ENCODE peak calls at places on chromosome 7, in seven cellular contexts. O is lower lobe of right lung, N is lung, Z is adrenal gland, Y is hepatocyte, L is H1, D is ovary. F is an unnamed sample. For H3K27me3, the result is how much of the 10 kb centered on the place peaks cover.

GRCh38 chr7:142897691-142898090 is 12.1 kb upstream of the TRPV6 start:
- DNase-seq in O (no peak), L (no peak), N (no peak), Z (peak), Y (no peak), D (no peak), F (no peak)

GRCh38 chr7:26061340-26062239 is 90.4 kb upstream of the NFE2L3 start:
- DNase-seq in D (peak), L (peak), N (peak), O (peak), Z (peak), Y (peak), F (peak)

GRCh38 chr7:78695826-78696225 is 757.6 kb downstream of the MAGI2 start:
- DNase-seq in D (no peak), N (no peak), Y (no peak), L (no peak), O (no peak), Z (no peak), F (no peak)

GRCh38 chr7:70776627-70777101 is 355.3 kb upstream of the GALNT17 start:
- DNase-seq in D (peak), Y (no peak), Z (no peak), N (no peak), L (no peak), O (no peak), F (no peak)

GRCh38 chr7:131959106-131959812 is 402.8 kb upstream of the PODXL start:
- DNase-seq in D (no peak), N (no peak), L (no peak), Z (no peak), O (no peak), Y (no peak), F (no peak)

GRCh38 chr7:100467638-100468373 is 3.7 kb upstream of the SPACDR start:
- DNase-seq in O (no peak), Z (no peak), N (no peak), Y (no peak), L (no peak), D (no peak), F (no peak)

GRCh38 chr7:111758332-111758731 is 196.0 kb upstream of the IMMP2L start:
- DNase-seq in L (no peak), Y (peak), N (no peak), O (no peak), D (no peak), Z (no peak), F (no peak)

GRCh38 chr7:18846765-18847215 is 270.6 kb downstream of the TWIST1 start:
- DNase-seq in D (no peak), O (no peak), Y (no peak), Z (peak), N (no peak), L (no peak), F (peak)

GRCh38 chr7:47080816-47081215 is 501.1 kb downstream of the TNS3 start:
- DNase-seq in Z (no peak), D (no peak), L (no peak), Y (no peak), O (no peak), N (no peak), F (no peak)

GRCh38 chr7:95511716-95512260 is 26.0 kb downstream of the ASB4 start:
- DNase-seq in Y (peak), N (peak), Z (peak), O (peak), D (peak), L (no peak), F (peak)

GRCh38 chr7:153509763-153510162 is 542.4 kb upstream of the DPP6 start:
- DNase-seq in Z (no peak), O (no peak), D (no peak), N (no peak), Y (no peak), L (no peak), F (no peak)

GRCh38 chr7:140081774-140082425 is 19.1 kb upstream of the PARP12 start:
- DNase-seq in Z (no peak), D (no peak), N (no peak), L (no peak), Y (no peak), O (no peak), F (no peak)

GRCh38 chr7:20958474-20958873 is 171.8 kb upstream of the SP8 start:
- DNase-seq in D (no peak), N (no peak), Z (no peak), O (no peak), L (no peak), Y (no peak), F (no peak)

GRCh38 chr7:15558747-15559146 is 3.1 kb downstream of the AGMO start:
- DNase-seq in O (no peak), Z (no peak), Y (no peak), L (no peak), D (no peak), N (no peak), F (no peak)

GRCh38 chr7:17183630-17184328 is 114.7 kb upstream of the AHR start:
- DNase-seq in D (no peak), N (no peak), L (no peak), O (no peak), Y (no peak), Z (no peak), F (no peak)

GRCh38 chr7:18821554-18821953 is 295.9 kb downstream of the TWIST1 start:
- DNase-seq in Z (no peak), D (no peak), O (no peak), Y (no peak), N (no peak), L (no peak), F (no peak)

GRCh38 chr7:107023522-107024149 is 20.9 kb upstream of the PRKAR2B start:
- DNase-seq in D (no peak), Y (no peak), Z (no peak), L (no peak), O (no peak), N (no peak), F (no peak)

GRCh38 chr7:16604054-16604453 is 41.5 kb downstream of the ANKMY2 start:
- DNase-seq in D (no peak), Y (no peak), N (no peak), L (no peak), Z (no peak), O (no peak), F (no peak)

GRCh38 chr7:105835441-105835840 is 41.0 kb downstream of the ATXN7L1 start:
- DNase-seq in D (no peak), Y (no peak), Z (no peak), O (no peak), L (no peak), N (no peak), F (no peak)

GRCh38 chr7:111560773-111561658 is 1.3 kb downstream of the IMMP2L start:
- DNase-seq in L (no peak), Y (peak), Z (no peak), O (no peak), D (no peak), N (no peak), F (no peak)

GRCh38 chr7:77415474-77415821 is 701 bp downstream of the GSAP start:
- DNase-seq in N (no peak), Z (no peak), L (no peak), O (peak), D (no peak), Y (peak), F (no peak)

GRCh38 chr7:66921918-66922486 is 977 bp downstream of the TMEM248 start:
- DNase-seq in Y (peak), O (no peak), D (no peak), L (no peak), N (no peak), Z (no peak), F (no peak)

GRCh38 chr7:44801890-44802289 is 5.4 kb downstream of the PPIA start:
- DNase-seq in Z (no peak), D (no peak), N (no peak), L (no peak), O (no peak), Y (no peak), F (no peak)

GRCh38 chr7:11261470-11261869 is 287.8 kb downstream of the PHF14 start:
- DNase-seq in L (no peak), D (no peak), O (no peak), Z (peak), N (peak), Y (peak), F (peak)

GRCh38 chr7:142188846-142189245 is 69.0 kb downstream of the PRSS58 start:
- DNase-seq in Z (no peak), L (no peak), Y (no peak), N (no peak), O (no peak), D (no peak), F (no peak)

GRCh38 chr7:1101580-1102431 is 13.9 kb downstream of the GPER1 start:
- DNase-seq in Y (no peak), O (no peak), Z (no peak), N (no peak), L (no peak), D (no peak), F (no peak)

GRCh38 chr7:43220250-43220649 is 107.8 kb downstream of the HECW1 start:
- DNase-seq in Z (no peak), O (no peak), D (no peak), Y (no peak), N (no peak), L (no peak), F (no peak)

GRCh38 chr7:157676456-157677255 is 339.9 kb downstream of the DNAJB6 start:
- DNase-seq in D (no peak), O (no peak), N (no peak), Y (no peak), Z (no peak), L (no peak), F (no peak)

GRCh38 chr7:83105948-83106347 is 56.7 kb downstream of the PCLO start:
- DNase-seq in Z (no peak), O (no peak), D (no peak), L (no peak), Y (no peak), N (no peak), F (no peak)

GRCh38 chr7:75652788-75653187 is 86.0 kb downstream of the HIP1 start:
- DNase-seq in Z (no peak), Y (no peak), D (no peak), L (no peak), N (no peak), O (no peak), F (no peak)

DNA sequence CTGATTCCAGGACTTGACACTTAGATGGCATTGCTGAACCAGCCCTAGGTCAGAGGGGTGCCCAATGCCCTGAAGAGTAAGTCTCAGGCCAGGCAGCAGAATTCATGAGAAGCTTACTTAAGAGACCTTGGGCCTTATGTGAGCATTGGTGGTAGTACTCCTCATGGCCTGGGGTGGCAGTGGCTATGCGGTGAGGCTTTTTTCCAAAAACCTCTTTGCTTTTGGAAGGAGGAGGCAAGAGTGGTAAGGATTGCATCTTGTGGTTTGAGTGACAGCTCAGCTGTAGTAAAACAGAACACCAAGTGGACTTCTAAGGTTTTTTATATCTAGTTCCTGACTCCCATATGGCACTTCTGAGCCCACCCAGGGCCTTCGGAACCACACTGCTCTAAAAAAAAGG is 459.0 kb upstream of the STEAP1 start:
- DNase-seq in O (no peak), N (no peak), Y (no peak), Z (no peak), D (no peak), L (no peak), F (no peak)
- TF ChIP-seq CTCF in O (no peak), N (no peak), Y (no peak), Z (no peak), D (no peak), L (no peak), F (no peak)

GRCh38 chr7:103569621-103570305 is 123.8 kb upstream of the SLC26A5 start:
- DNase-seq in Z (no peak), O (no peak), N (no peak), D (no peak), Y (no peak), L (no peak), F (no peak)
- H3K4me3 ChIP-seq in Z (no peak), O (no peak), N (no peak), D (no peak), Y (no peak), L (no peak), F (no peak)

DNA sequence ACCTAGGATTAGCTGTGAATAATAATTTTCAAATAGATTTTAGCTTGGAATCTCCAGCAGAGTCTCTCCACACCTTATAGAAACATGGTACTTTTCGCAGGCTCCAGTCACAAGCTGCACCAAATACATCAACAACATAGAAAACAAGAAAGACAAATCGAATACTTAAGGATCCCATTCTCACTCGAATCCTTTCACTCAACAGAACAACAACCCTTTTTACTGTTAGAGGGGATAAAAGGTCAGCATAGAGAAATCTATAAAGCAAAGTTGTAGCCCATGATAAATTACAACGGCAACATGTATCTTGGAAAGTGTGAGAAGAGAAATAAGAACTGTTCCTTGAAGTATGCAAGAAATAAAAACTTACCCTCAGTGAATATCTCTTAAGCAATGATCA is 8.2 kb downstream of the DLX6 start:
- DNase-seq in Y (no peak), N (no peak), Z (no peak), L (no peak), D (no peak), O (no peak), F (no peak)
- H3K27me3 ChIP-seq in Y (half or more), N (under half), Z (half or more), L (half or more), D (under half), O (half or more), F (under half)

GRCh38 chr7:117993377-117994003 is 120.2 kb upstream of the CTTNBP2 start:
- DNase-seq in D (no peak), Z (no peak), N (no peak), O (no peak), Y (peak), L (peak), F (peak)
- TF ChIP-seq CTCF in D (no peak), Z (peak), N (no peak), O (peak), Y (peak), L (peak), F (peak)

GRCh38 chr7:128940494-128941322 is 3.0 kb downstream of the IRF5 start:
- DNase-seq in N (peak), O (peak), D (no peak), Z (peak), Y (no peak), L (no peak), F (no peak)
- H3K4me3 ChIP-seq in N (no peak), O (peak), D (no peak), Z (no peak), Y (no peak), L (no peak), F (no peak)

GRCh38 chr7:27142562-27143021 is 889 bp downstream of the HOXA5 start:
- DNase-seq in L (no peak), D (no peak), Z (peak), N (no peak), O (no peak), Y (no peak), F (no peak)
- H3K27me3 ChIP-seq in L (half or more), D (under half), Z (under half), N (under half), O (half or more), Y (half or more), F (half or more)

GRCh38 chr7:3914385-3914784 is 613.3 kb downstream of the SDK1 start:
- DNase-seq in L (no peak), D (no peak), N (no peak), Z (no peak), O (no peak), Y (peak), F (no peak)

GRCh38 chr7:3916146-3916545 is 615.1 kb downstream of the SDK1 start:
- DNase-seq in D (no peak), O (no peak), Y (no peak), L (no peak), Z (no peak), N (no peak), F (no peak)

GRCh38 chr7:3918576-3918975 is 617.5 kb downstream of the SDK1 start:
- DNase-seq in N (no peak), L (no peak), Z (no peak), Y (no peak), D (no peak), O (no peak), F (no peak)

GRCh38 chr7:3915337-3915865 is 614.3 kb downstream of the SDK1 start:
- DNase-seq in O (no peak), D (no peak), Y (no peak), Z (no peak), N (no peak), L (no peak), F (no peak)

DNA sequence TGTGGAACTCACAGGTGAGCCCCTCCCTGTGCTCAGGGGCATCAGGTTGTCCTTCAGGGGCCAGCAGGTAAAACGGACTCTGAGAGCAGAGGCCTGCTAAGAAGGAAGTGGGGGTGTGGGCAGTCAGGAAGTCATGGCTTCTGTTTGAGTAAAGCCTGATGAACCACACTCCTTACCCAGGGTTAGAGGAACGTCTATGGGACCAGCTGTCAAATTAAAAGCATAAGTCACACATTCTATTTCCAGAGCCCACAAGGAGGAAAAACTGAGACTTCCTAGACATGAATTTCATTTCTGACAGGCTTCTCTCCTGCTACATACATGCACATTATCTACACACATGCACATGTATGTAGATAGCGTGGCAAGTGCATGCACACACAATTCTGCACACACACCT is 616.4 kb downstream of the SDK1 start:
- DNase-seq in N (no peak), O (no peak), Y (no peak), L (no peak), Z (peak), D (no peak), F (no peak)
- TF ChIP-seq CTCF in N (no peak), O (no peak), Y (no peak), L (no peak), Z (no peak), D (no peak), F (no peak)

GRCh38 chr7:154783281-154783909 is 219.5 kb downstream of the PAXIP1 start:
- DNase-seq in O (no peak), Z (no peak), D (no peak), Y (no peak), L (no peak), N (no peak), F (no peak)
- H3K4me3 ChIP-seq in O (no peak), Z (no peak), D (no peak), Y (no peak), L (no peak), N (no peak), F (no peak)

F was measured in BE2C.